ENCODE peak calls at places on chromosome X, in five cellular contexts. M, S, E, L and G are unnamed samples.

GRCh38 chrX:110563276-110563675 is 204.6 kb downstream of the RTL9 start:
- DNase-seq in M (no peak), S (no peak), E (no peak), L (no peak), G (no peak)

GRCh38 chrX:107766470-107767140 is 9.0 kb downstream of the TSC22D3 start:
- DNase-seq in M (no peak), S (no peak), E (no peak), L (no peak), G (no peak)

GRCh38 chrX:132125906-132126305 is 1.9 kb downstream of the FRMD7 start:
- DNase-seq in M (no peak), S (no peak), E (no peak), L (no peak), G (no peak)

GRCh38 chrX:132092439-132093065 is 35.3 kb downstream of the FRMD7 start:
- DNase-seq in M (peak), S (peak), E (peak), L (peak), G (peak)

GRCh38 chrX:7996414-7996813 is 69.2 kb upstream of the PNPLA4 start:
- DNase-seq in M (peak), S (peak), E (peak), L (peak), G (no peak)

GRCh38 chrX:132505116-132505515 is 16.3 kb upstream of the MBNL3 start:
- DNase-seq in M (no peak), S (no peak), E (no peak), L (peak), G (no peak)

GRCh38 chrX:110146521-110146920 is 143.6 kb downstream of the TMEM164 start:
- DNase-seq in M (peak), S (peak), E (peak), L (peak), G (no peak)

GRCh38 chrX:23436875-23437274 is 102.2 kb downstream of the PTCHD1 start:
- DNase-seq in M (no peak), S (no peak), E (no peak), L (no peak), G (no peak)

GRCh38 chrX:40082447-40083119 is 15.2 kb downstream of the BCOR start:
- DNase-seq in M (no peak), S (no peak), E (no peak), L (peak), G (no peak)

GRCh38 chrX:906586-906985 is 276.0 kb downstream of the SHOX start:
- DNase-seq in M (no peak), S (no peak), E (no peak), L (no peak), G (no peak)

GRCh38 chrX:22276781-22277180 is 4.1 kb downstream of the CBLL2 start:
- DNase-seq in M (no peak), S (no peak), E (no peak), L (no peak), G (no peak)

GRCh38 chrX:46582964-46583363 is 9.4 kb downstream of the CHST7 start:
- DNase-seq in M (no peak), S (no peak), E (no peak), L (no peak), G (no peak)

GRCh38 chrX:131388293-131388692 is 99.2 kb upstream of the IGSF1 start:
- DNase-seq in M (no peak), S (no peak), E (no peak), L (no peak), G (no peak)

GRCh38 chrX:151830911-151831310 is 81.8 kb upstream of the MAGEA4 start:
- DNase-seq in M (no peak), S (no peak), E (no peak), L (no peak), G (no peak)

GRCh38 chrX:102934624-102935023 is 2.4 kb upstream of the RAB40AL start:
- DNase-seq in M (peak), S (peak), E (peak), L (peak), G (no peak)

GRCh38 chrX:110853610-110854009 is 58.0 kb upstream of the CHRDL1 start:
- DNase-seq in M (peak), S (peak), E (no peak), L (no peak), G (no peak)

GRCh38 chrX:119753639-119754257 is 4.6 kb upstream of the SOWAHD start:
- DNase-seq in M (peak), S (peak), E (peak), L (peak), G (no peak)

GRCh38 chrX:104113237-104113965 is 1.1 kb downstream of the ZCCHC18 start:
- DNase-seq in M (peak), S (peak), E (peak), L (peak), G (no peak)

GRCh38 chrX:37701588-37701987 is 16.0 kb downstream of the XK start:
- DNase-seq in M (no peak), S (no peak), E (no peak), L (no peak), G (no peak)

GRCh38 chrX:11137543-11138139 is 26.5 kb downstream of the HCCS start:
- DNase-seq in M (no peak), S (peak), E (no peak), L (peak), G (no peak)

GRCh38 chrX:72630185-72630584 is 57.5 kb upstream of the HDAC8 start:
- DNase-seq in M (no peak), S (no peak), E (no peak), L (no peak), G (no peak)

GRCh38 chrX:152640039-152640818 is 2.5 kb downstream of the GABRQ start:
- DNase-seq in M (no peak), S (no peak), E (peak), L (no peak), G (no peak)

GRCh38 chrX:107747596-107748161 is 27.9 kb downstream of the TSC22D3 start:
- DNase-seq in M (peak), S (no peak), E (no peak), L (no peak), G (no peak)

GRCh38 chrX:48695524-48695875 is 1.0 kb upstream of the SUV39H1 start:
- DNase-seq in M (no peak), S (no peak), E (no peak), L (no peak), G (no peak)

GRCh38 chrX:55546956-55547355 is 57.3 kb upstream of the USP51 start:
- DNase-seq in M (no peak), S (no peak), E (no peak), L (no peak), G (no peak)

GRCh38 chrX:37685452-37686347 is at the start of gene XK:
- DNase-seq in M (peak), S (peak), E (peak), L (no peak), G (no peak)

GRCh38 chrX:128816919-128817318 is 706.4 kb downstream of the SMARCA1 start:
- DNase-seq in M (peak), S (peak), E (peak), L (peak), G (no peak)

DNA sequence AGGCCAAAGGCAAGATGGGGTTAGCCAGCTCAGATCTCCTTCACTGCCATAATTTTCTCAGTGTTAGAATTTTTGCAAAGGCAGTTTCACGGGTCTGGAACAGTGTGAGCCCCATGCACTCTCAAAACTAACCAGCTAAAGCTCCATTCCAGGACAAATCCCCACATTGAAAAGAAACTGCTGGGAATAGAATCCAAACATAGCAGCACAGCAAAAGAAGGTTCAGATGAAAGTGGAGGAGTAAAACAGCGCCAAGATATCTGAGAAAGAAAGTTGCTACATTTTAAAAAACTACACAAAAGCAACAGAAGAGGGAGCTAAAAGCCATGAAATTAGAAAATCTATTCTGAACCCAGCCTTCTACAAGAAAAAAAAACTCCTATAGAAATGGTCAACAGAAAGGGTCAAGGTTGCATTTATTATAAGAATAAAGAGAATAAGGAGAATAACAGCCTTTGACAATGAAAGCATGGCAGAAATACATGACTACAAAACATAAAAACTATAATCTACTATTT is 39.6 kb upstream of the SLC7A3 start:
- DNase-seq in M (peak), S (peak), E (peak), L (peak), G (no peak)
- TF ChIP-seq FOXM1 in M (no peak), S (no peak), E (no peak), L (no peak), G (no peak)

GRCh38 chrX:69149466-69150293 is 15.6 kb downstream of the PJA1 start:
- DNase-seq in M (no peak), S (peak), E (no peak), L (no peak), G (no peak)
- TF ChIP-seq FOXM1 in M (no peak), S (no peak), E (no peak), L (no peak), G (no peak)

GRCh38 chrX:57930051-57930450 is 19.8 kb upstream of the ZXDA start:
- DNase-seq in M (no peak), S (no peak), E (no peak), L (no peak), G (no peak)
- TF ChIP-seq FOXM1 in M (no peak), S (no peak), E (no peak), L (no peak), G (no peak)

DNA sequence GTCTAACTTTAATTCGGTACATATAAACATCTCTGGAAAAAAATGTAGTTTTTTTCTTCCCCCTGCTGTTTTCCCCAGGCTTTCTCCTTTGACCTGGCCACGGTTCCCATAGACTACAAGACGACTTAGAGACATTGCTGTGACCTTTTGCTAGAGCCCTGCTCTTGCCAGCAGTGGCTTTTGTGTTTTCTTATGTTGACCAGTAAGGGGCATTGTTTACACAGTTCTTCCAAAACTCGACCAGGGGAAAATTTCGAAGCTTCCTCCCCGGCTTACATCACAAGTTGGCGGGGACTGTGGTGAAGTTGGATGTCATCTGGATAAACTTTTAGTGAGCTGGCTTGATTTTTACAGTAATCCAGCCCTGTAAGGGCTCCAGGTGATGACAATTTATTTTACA is 9.3 kb downstream of the CCDC160 start:
- DNase-seq in M (no peak), S (no peak), E (no peak), L (no peak), G (no peak)
- TF ChIP-seq FOXM1 in M (no peak), S (no peak), E (no peak), L (no peak), G (no peak)

GRCh38 chrX:68808686-68809357 is 20.0 kb upstream of the EFNB1 start:
- DNase-seq in M (peak), S (peak), E (no peak), L (no peak), G (no peak)

GRCh38 chrX:68807818-68808217 is 21.0 kb upstream of the EFNB1 start:
- DNase-seq in M (peak), S (no peak), E (no peak), L (no peak), G (no peak)
- TF ChIP-seq FOXM1 in M (no peak), S (no peak), E (no peak), L (no peak), G (no peak)

DNA sequence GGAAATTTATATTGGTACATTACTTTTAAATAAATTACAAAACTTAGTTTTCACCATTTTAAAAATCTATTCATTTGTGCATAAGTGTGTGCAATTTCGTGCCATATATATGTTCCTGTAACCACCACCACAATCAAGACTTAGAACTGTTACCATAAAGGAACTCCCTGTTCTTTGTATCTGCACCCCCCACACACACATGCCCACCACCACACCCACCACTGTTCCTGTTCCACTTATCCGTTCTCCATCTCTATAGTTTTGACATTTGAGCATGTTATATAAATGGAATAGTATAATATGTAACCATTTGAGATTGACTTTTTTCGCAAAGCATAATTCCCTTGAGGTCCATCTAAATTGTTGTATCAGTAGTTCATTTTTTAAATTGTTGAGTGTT is 73.7 kb downstream of the TAF1 start:
- DNase-seq in M (no peak), S (no peak), E (no peak), L (no peak), G (no peak)
- TF ChIP-seq FOXM1 in M (no peak), S (no peak), E (no peak), L (no peak), G (no peak)

GRCh38 chrX:153725832-153726285 is 1.2 kb downstream of the ABCD1 start:
- DNase-seq in M (no peak), S (peak), E (no peak), L (no peak), G (no peak)

GRCh38 chrX:153725039-153725831 is 579 bp downstream of the ABCD1 start:
- DNase-seq in M (no peak), S (no peak), E (no peak), L (no peak), G (no peak)

GRCh38 chrX:153727108-153727931 is 2.7 kb downstream of the ABCD1 start:
- DNase-seq in M (no peak), S (no peak), E (no peak), L (peak), G (no peak)

GRCh38 chrX:153728095-153728494 is 3.4 kb downstream of the ABCD1 start:
- DNase-seq in M (no peak), S (no peak), E (no peak), L (peak), G (no peak)

DNA sequence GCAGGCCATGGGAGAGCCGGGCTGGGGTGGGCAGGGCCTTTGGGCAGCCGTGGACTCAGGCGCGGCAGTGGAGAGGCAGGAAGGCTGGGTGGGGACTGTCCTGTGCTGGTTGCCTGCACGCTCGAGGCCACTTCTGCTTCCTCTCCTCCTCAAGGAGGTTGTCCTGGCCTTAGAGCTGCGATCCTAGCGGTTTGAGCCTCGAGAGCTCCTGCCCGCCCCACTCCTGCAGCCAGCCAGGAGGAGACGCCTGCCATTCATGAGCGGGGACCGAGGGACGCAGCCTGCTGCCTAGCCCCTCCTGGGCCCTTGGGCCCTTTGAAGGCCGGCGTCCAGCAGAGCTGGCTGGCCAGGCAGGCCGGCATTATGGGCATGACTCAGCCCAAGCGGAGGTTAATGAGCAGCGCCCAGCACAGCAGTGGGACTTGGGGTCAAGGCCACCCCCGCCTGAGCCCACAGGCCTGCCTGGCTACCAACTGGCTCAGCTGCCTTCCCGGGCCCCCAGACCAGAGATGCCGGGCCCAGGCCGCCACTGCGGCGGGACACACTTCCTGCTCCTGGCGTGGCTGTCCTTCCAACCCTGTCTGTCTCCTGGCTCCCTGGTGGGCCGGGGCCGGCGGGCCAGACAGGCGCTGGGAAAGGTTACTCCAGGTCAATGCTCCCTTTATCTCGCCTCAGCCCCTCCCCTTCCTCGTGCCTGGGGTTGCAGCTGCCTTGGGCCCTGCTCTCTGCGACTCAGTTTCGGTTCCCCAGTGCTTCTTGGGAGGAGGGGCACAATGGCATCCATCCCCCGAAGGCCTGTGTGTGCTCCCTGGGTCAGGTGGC is 1.8 kb downstream of the ABCD1 start:
- DNase-seq in M (no peak), S (peak), E (peak), L (peak), G (peak)
- TF ChIP-seq FOXM1 in M (no peak), S (no peak), E (no peak), L (no peak), G (no peak)

GRCh38 chrX:115367956-115368355 is 78.4 kb downstream of the LUZP4 start:
- DNase-seq in M (no peak), S (no peak), E (no peak), L (no peak), G (no peak)
- TF ChIP-seq FOXM1 in M (no peak), S (no peak), E (no peak), L (no peak), G (no peak)